ENCODE peak calls at places on chromosomes 1 and 21, in four cellular contexts. K is HepG2, O is HCT116, L is GM12878. Y is an unnamed sample.
A peak's percentile ranks its signal among the peaks of the same experiment; 100 is the strongest.

GRCh38 chr1:113156368-113156767 is 83.4 kb downstream of the LRIG2 start:
- DNase-seq in O (no peak), L (no peak), K (no peak), Y (no peak)

GRCh38 chr1:212290608-212291007 is 5.4 kb downstream of the PPP2R5A start:
- DNase-seq in L (no peak), K (peak; percentile 16), O (no peak), Y (no peak)

GRCh38 chr1:157523774-157524501 is 28.4 kb downstream of the FCRL5 start:
- DNase-seq in K (no peak), L (peak; percentile 40), O (no peak), Y (no peak)

GRCh38 chr1:6414443-6414844 is 5.3 kb downstream of the HES2 start:
- DNase-seq in L (peak; percentile 39), K (peak; percentile 49), O (peak; percentile 59), Y (peak; percentile 85)

GRCh38 chr1:6003568-6004411 is 11.6 kb upstream of the NPHP4 start:
- DNase-seq in L (no peak), O (no peak), K (peak; percentile 82), Y (no peak)

GRCh38 chr1:207309775-207310273 is 11.7 kb upstream of the CD55 start:
- DNase-seq in L (no peak), O (peak; percentile 50), K (peak; percentile 39), Y (no peak)

GRCh38 chr1:1960480-1961196 is 41.6 kb upstream of the TMEM52 start:
- DNase-seq in K (no peak), L (no peak), O (no peak), Y (no peak)

GRCh38 chr1:75327395-75327794 is 193.2 kb downstream of the LHX8 start:
- DNase-seq in L (no peak), O (no peak), K (no peak), Y (no peak)

GRCh38 chr1:156465747-156466365 is 34.7 kb downstream of the MEF2D start:
- DNase-seq in O (no peak), L (no peak), K (peak; percentile 17), Y (no peak)

GRCh38 chr1:105485207-105485606 is 1571.3 kb upstream of the PRMT6 start:
- DNase-seq in O (no peak), L (no peak), K (no peak), Y (no peak)

GRCh38 chr1:100400332-100400933 is 48.1 kb downstream of the CDC14A start:
- DNase-seq in O (no peak), L (no peak), K (peak; percentile 37), Y (no peak)

GRCh38 chr1:100404816-100405215 is 52.5 kb downstream of the CDC14A start:
- DNase-seq in O (no peak), L (no peak), K (no peak), Y (no peak)

GRCh38 chr1:77542784-77543183 is 139.7 kb downstream of the ZZZ3 start:
- DNase-seq in L (no peak), K (no peak), O (no peak), Y (no peak)

GRCh38 chr1:214983126-214983869 is 99.2 kb upstream of the KCNK2 start:
- DNase-seq in K (no peak), L (no peak), O (no peak), Y (no peak)

GRCh38 chr1:97334454-97334853 is 586.4 kb downstream of the DPYD start:
- DNase-seq in O (no peak), K (no peak), L (no peak), Y (no peak)

GRCh38 chr21:40335689-40336088 is 468.5 kb downstream of the PCP4 start:
- DNase-seq in L (no peak), O (no peak), K (no peak), Y (no peak)

GRCh38 chr1:200556005-200556404 is 64.5 kb downstream of the KIF14 start:
- DNase-seq in L (no peak), K (no peak), O (no peak), Y (no peak)

GRCh38 chr1:155320661-155321576 is at the start of gene RUSC1:
- DNase-seq in O (no peak), L (no peak), K (no peak), Y (peak; percentile 75)

GRCh38 chr1:2277741-2278488 is 49.8 kb downstream of the SKI start:
- DNase-seq in L (no peak), O (no peak), K (no peak), Y (no peak)

GRCh38 chr1:96749618-96750017 is 28.0 kb downstream of the PTBP2 start:
- DNase-seq in K (no peak), O (no peak), L (no peak), Y (no peak)

GRCh38 chr1:183030053-183030452 is 6.8 kb downstream of the LAMC1 start:
- DNase-seq in O (no peak), L (no peak), K (peak; percentile 97), Y (no peak)

GRCh38 chr1:203278087-203278884 is 27.0 kb upstream of the BTG2 start:
- DNase-seq in O (no peak), K (no peak), L (no peak), Y (peak; percentile 43)

GRCh38 chr1:42328916-42329496 is 6.0 kb downstream of the FOXJ3 start:
- DNase-seq in K (no peak), L (no peak), O (no peak), Y (no peak)

GRCh38 chr1:207818971-207819451 is 67.2 kb downstream of the CD46 start:
- DNase-seq in O (no peak), K (no peak), L (no peak), Y (no peak)

GRCh38 chr1:99548924-99549605 is 96.8 kb upstream of the PALMD start:
- DNase-seq in O (no peak), K (no peak), L (no peak), Y (no peak)

GRCh38 chr1:147849097-147849873 is 53.3 kb upstream of the GJA8 start:
- DNase-seq in K (no peak), O (no peak), L (no peak), Y (no peak)

GRCh38 chr21:17796037-17796403 is 23.1 kb downstream of the C21orf91 start:
- DNase-seq in K (peak; percentile 25), O (no peak), L (no peak), Y (no peak)

GRCh38 chr1:166716620-166717019 is 122.7 kb upstream of the POGK start:
- DNase-seq in K (no peak), O (no peak), L (no peak), Y (no peak)

GRCh38 chr1:222095606-222096475 is 354.0 kb upstream of the DUSP10 start:
- DNase-seq in K (peak; percentile 7), O (peak; percentile 31), L (peak; percentile 25), Y (peak; percentile 64)

GRCh38 chr21:45257673-45258341 is 29.9 kb downstream of the POFUT2 start:
- DNase-seq in L (no peak), K (no peak), O (no peak), Y (no peak)

GRCh38 chr1:109626682-109627408 is 7.2 kb downstream of the AMPD2 start:
- DNase-seq in L (no peak), O (no peak), K (no peak), Y (no peak)

GRCh38 chr1:187411118-187411517 is 582.4 kb downstream of the PLA2G4A start:
- DNase-seq in K (no peak), L (no peak), O (no peak), Y (no peak)

GRCh38 chr1:187413770-187414169 is 585.0 kb downstream of the PLA2G4A start:
- DNase-seq in O (peak; percentile 7), L (no peak), K (no peak), Y (no peak)

GRCh38 chr1:187409341-187409740 is 580.6 kb downstream of the PLA2G4A start:
- DNase-seq in O (no peak), K (no peak), L (no peak), Y (no peak)

DNA sequence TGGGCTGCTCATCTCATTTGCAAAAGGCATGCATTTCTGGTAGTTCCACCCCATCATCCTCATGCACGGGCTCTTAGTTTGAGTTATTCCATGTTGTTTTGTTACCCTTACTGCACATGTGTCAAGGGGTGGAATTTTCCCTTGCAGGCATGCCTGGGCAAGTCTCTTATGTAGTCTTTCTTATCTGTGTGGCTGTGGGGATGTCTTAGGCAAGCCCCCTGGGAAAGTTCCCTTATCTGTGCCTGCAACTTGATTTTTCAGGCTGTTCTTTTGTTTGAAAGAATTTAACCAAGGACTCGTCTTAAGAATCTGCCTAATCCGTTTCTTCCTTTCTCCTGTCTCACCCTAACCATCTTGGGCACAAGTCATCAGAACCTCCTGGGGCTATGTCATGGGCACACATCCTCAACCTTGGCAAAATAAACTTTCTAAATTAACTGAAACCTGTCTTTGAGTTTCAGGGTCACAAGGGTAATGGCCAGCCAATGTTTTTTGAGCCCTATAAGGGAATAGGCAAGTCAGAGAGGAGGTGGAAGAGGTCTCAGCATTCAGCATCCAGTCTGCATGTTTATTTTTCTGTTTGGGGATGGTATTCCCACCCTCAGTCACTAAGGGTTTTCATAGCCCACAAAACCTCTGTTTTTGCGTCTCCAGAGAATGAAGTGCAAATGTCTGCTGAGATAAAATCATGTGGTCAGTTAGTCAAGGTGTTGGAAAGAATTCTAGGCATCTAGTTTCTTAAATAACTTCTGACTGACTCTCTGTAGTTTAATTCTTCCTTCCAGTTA is 579.7 kb downstream of the PLA2G4A start:
- DNase-seq in O (no peak), K (no peak), L (no peak), Y (no peak)
- TF ChIP-seq ZBTB33 in O (no peak), K (no peak), L (no peak), Y (no peak)

DNA sequence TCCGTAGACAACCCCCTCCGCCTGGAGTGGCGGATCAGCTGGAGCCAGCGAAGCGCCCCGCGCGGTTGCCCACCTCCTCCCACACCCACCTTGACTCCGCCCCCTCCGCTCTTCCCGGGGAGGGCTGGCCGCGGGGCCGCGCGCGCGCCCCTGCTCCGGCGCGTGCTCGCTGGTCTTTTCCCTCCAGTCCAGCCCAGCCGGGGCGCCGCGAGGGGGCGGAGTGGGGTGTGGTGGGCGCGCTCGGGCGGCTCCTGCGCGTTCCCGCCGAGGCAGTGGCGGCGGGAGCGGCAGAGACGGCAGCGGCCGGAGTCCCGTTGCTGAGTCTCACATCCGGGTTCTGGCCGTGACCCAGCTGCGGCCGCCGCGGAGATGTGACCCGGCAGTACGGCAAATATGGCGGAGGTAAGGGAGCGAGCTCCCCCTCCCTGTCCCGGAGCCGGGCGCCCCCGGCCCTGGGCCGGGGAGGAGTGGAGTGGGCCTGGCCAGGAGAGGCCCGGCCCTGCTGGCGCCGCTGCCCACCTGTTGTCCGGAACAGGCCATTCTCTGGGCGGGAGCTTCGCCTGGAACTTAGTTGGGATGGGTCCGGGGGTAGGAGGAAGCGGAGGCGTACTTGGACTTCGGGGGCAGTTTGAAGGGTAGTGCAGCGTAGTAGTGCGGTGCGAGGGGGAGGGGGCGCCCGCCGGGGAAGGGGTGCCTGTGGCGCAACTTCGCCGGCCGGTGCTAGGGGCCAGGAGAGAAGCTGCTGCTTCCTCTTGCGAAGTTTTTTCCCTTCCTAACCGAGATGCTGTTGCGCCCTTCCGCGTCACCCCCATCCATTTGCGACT is 5.4 kb downstream of the MIER1 start:
- DNase-seq in K (peak; percentile 86), O (peak; percentile 84), L (peak; percentile 61), Y (peak; percentile 97)
- TF ChIP-seq POLR2A in K (peak; percentile 57), O (no peak), L (peak; percentile 92), Y (peak; percentile 82)

DNA sequence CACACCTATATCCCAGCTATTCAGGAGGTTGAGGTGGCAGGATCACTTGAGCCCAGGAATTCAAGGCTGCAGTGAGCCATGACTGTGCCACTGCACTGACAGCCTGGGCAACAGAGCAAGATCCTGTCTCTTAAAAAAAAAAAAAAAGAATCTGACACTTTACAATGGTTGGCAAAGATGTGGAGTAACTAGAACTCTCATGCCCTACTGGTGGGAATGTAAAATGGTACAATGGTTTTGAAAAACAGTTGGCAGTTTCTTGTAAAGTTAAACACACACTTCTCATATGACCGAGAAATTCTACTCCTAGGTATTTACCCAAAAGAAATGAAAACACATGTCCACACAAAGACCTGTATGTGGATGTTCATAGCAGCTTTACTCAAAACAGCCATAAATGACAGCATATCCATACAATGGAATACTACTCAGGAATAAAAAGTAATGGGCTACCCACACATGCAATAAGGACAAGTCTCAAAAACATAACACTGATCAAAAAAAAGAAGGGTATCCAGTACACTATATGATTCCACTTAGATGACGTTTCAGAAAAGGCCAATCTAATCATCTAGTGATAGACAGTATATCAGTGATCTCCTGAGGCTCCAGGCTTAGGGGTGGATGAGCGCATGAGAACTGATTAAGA is 58.1 kb downstream of the HLCS start:
- DNase-seq in L (no peak), O (no peak), K (no peak), Y (no peak)
- TF ChIP-seq ZBTB33 in L (no peak), O (no peak), K (no peak), Y (no peak)

GRCh38 chr1:150572918-150573647 is 6.3 kb downstream of the MCL1 start:
- DNase-seq in O (no peak), L (no peak), K (no peak), Y (no peak)
- TF ChIP-seq POLR2A in O (no peak), L (peak; percentile 67), K (peak; percentile 1), Y (peak; percentile 16)